ENCODE peak calls at places on chromosomes 1 and 21, in six cellular contexts. One of them, this sample, is unnamed. For H3K4me1, the result is how much of the 10 kb centered on the place peaks cover.

GRCh38 chr1:56472860-56473259 is 106.5 kb downstream of the PLPP3 start:
- DNase-seq in upper lobe of left lung: peak
- DNase-seq in stomach: no peak
- DNase-seq in spleen: no peak
- DNase-seq in transverse colon: no peak
- DNase-seq in GM23338: no peak
- DNase-seq in this sample: no peak

GRCh38 chr1:147496571-147496970 is 44.7 kb upstream of the BCL9 start:
- DNase-seq in upper lobe of left lung: no peak
- DNase-seq in stomach: peak
- DNase-seq in spleen: no peak
- DNase-seq in transverse colon: peak
- DNase-seq in GM23338: peak
- DNase-seq in this sample: no peak

GRCh38 chr1:240399381-240399780 is 212.6 kb downstream of the GREM2 start:
- DNase-seq in upper lobe of left lung: no peak
- DNase-seq in stomach: no peak
- DNase-seq in spleen: no peak
- DNase-seq in transverse colon: no peak
- DNase-seq in GM23338: no peak
- DNase-seq in this sample: no peak

GRCh38 chr1:145804235-145805045 is 19.5 kb downstream of the RNF115 start:
- DNase-seq in upper lobe of left lung: no peak
- DNase-seq in stomach: no peak
- DNase-seq in spleen: no peak
- DNase-seq in transverse colon: no peak
- DNase-seq in GM23338: no peak
- DNase-seq in this sample: no peak

GRCh38 chr1:117048431-117049133 is 11.5 kb upstream of the TTF2 start:
- DNase-seq in upper lobe of left lung: no peak
- DNase-seq in stomach: no peak
- DNase-seq in spleen: peak
- DNase-seq in transverse colon: no peak
- DNase-seq in GM23338: no peak
- DNase-seq in this sample: no peak

GRCh38 chr1:117559139-117559538 is 46.7 kb upstream of the TENT5C start:
- DNase-seq in upper lobe of left lung: no peak
- DNase-seq in stomach: no peak
- DNase-seq in spleen: no peak
- DNase-seq in transverse colon: no peak
- DNase-seq in GM23338: no peak
- DNase-seq in this sample: no peak

GRCh38 chr1:56821462-56821797 is 2.2 kb upstream of the FYB2 start:
- DNase-seq in upper lobe of left lung: no peak
- DNase-seq in stomach: no peak
- DNase-seq in spleen: no peak
- DNase-seq in transverse colon: no peak
- DNase-seq in GM23338: no peak
- DNase-seq in this sample: no peak

GRCh38 chr1:38962560-38962959 is 20.9 kb upstream of the RHBDL2 start:
- DNase-seq in upper lobe of left lung: peak
- DNase-seq in stomach: no peak
- DNase-seq in spleen: no peak
- DNase-seq in transverse colon: no peak
- DNase-seq in GM23338: no peak
- DNase-seq in this sample: no peak

GRCh38 chr1:93448292-93448982 is 519 bp downstream of the FNBP1L start:
- DNase-seq in upper lobe of left lung: peak
- DNase-seq in stomach: peak
- DNase-seq in spleen: peak
- DNase-seq in transverse colon: peak
- DNase-seq in GM23338: peak
- DNase-seq in this sample: no peak

GRCh38 chr1:237851209-237851845 is 39.4 kb downstream of the ZP4 start:
- DNase-seq in upper lobe of left lung: peak
- DNase-seq in stomach: peak
- DNase-seq in spleen: no peak
- DNase-seq in transverse colon: peak
- DNase-seq in GM23338: peak
- DNase-seq in this sample: no peak

GRCh38 chr1:39214021-39214713 is 9.7 kb downstream of the MACF1 start:
- DNase-seq in upper lobe of left lung: peak
- DNase-seq in stomach: no peak
- DNase-seq in spleen: no peak
- DNase-seq in transverse colon: no peak
- DNase-seq in GM23338: peak
- DNase-seq in this sample: no peak

GRCh38 chr1:17573518-17574041 is 34.1 kb downstream of the ARHGEF10L start:
- DNase-seq in upper lobe of left lung: no peak
- DNase-seq in stomach: no peak
- DNase-seq in spleen: no peak
- DNase-seq in transverse colon: no peak
- DNase-seq in GM23338: no peak
- DNase-seq in this sample: no peak

GRCh38 chr1:219206350-219206749 is 32.7 kb downstream of the LYPLAL1 start:
- DNase-seq in upper lobe of left lung: no peak
- DNase-seq in stomach: no peak
- DNase-seq in spleen: no peak
- DNase-seq in transverse colon: no peak
- DNase-seq in GM23338: no peak
- DNase-seq in this sample: no peak

GRCh38 chr1:93029317-93029716 is 49.8 kb upstream of the MTF2 start:
- DNase-seq in upper lobe of left lung: no peak
- DNase-seq in stomach: no peak
- DNase-seq in spleen: no peak
- DNase-seq in transverse colon: no peak
- DNase-seq in GM23338: no peak
- DNase-seq in this sample: no peak

GRCh38 chr21:26007911-26008579 is 162.5 kb downstream of the APP start:
- DNase-seq in upper lobe of left lung: no peak
- DNase-seq in stomach: no peak
- DNase-seq in spleen: no peak
- DNase-seq in transverse colon: no peak
- DNase-seq in GM23338: no peak
- DNase-seq in this sample: no peak

GRCh38 chr1:227780101-227781044 is 35.1 kb upstream of the PRSS38 start:
- DNase-seq in upper lobe of left lung: no peak
- DNase-seq in stomach: peak
- DNase-seq in spleen: peak
- DNase-seq in transverse colon: no peak
- DNase-seq in GM23338: no peak
- DNase-seq in this sample: no peak

DNA sequence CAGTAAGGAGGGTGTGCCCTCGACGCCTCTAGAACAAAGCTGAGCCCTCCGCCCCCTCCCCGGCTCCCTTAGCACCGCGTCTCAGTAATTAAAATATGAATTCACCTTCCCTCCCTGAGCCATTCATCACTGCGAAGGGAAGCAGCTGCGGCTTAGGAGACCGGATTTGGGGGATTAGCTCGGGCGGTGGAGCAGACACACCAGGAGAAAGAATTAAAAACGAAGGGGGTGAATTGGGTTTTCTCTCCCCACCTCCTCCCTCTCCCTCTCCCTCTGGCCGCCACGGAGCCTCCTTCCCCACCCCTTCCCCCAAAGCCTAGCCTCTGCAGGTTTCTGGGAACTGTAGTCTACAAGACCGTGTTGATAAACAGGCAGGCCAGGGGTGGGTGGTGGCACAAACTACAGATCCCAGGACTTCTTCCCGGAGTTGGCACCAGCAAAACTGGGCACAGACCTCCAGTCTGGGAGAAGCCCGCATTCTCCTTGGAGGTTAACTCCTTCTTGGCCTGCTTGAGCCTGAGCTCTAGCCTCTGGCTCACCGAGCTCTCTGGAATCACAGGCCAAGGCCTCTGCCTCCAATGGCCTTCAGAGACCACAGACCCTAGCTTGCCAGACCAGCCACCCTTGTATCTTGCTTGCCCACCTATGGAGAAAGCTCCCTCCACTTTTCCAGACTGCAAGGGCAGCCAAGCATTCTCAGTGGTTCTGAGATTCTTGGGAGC is 10.8 kb downstream of the BLACAT1 start:
- DNase-seq in upper lobe of left lung: peak
- DNase-seq in stomach: peak
- DNase-seq in spleen: no peak
- DNase-seq in transverse colon: peak
- DNase-seq in GM23338: peak
- DNase-seq in this sample: no peak
- H3K4me1 ChIP-seq in upper lobe of left lung: under half
- H3K4me1 ChIP-seq in stomach: half or more
- H3K4me1 ChIP-seq in spleen: under half
- H3K4me1 ChIP-seq in transverse colon: under half
- H3K4me1 ChIP-seq in GM23338: half or more
- H3K4me1 ChIP-seq in this sample: under half

DNA sequence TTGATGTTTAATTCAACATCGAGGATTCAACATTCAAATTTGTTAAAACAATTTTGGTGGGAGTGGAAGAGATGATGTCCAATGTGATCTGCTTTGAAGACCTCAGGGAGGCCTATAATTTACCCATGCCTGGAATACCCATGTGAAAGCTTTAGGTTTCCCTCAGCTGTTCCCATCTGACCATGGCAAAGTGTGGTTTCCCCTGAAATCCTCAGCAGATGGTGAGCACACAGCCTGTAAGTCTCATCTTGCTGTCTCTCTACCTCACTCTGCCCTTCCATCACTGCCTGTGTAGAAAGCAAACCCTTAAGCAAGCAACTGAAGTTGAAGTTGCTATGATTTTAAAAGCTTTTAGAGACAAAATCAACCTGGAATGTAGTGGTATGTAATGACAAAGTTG is 80.1 kb upstream of the ATF3 start:
- DNase-seq in upper lobe of left lung: no peak
- DNase-seq in stomach: no peak
- DNase-seq in spleen: no peak
- DNase-seq in transverse colon: no peak
- DNase-seq in GM23338: no peak
- DNase-seq in this sample: no peak
- TF ChIP-seq POLR2AphosphoS5 in upper lobe of left lung: no peak
- TF ChIP-seq POLR2AphosphoS5 in stomach: no peak
- TF ChIP-seq POLR2AphosphoS5 in spleen: no peak
- TF ChIP-seq POLR2AphosphoS5 in transverse colon: no peak
- TF ChIP-seq POLR2AphosphoS5 in GM23338: no peak
- TF ChIP-seq POLR2AphosphoS5 in this sample: no peak

DNA sequence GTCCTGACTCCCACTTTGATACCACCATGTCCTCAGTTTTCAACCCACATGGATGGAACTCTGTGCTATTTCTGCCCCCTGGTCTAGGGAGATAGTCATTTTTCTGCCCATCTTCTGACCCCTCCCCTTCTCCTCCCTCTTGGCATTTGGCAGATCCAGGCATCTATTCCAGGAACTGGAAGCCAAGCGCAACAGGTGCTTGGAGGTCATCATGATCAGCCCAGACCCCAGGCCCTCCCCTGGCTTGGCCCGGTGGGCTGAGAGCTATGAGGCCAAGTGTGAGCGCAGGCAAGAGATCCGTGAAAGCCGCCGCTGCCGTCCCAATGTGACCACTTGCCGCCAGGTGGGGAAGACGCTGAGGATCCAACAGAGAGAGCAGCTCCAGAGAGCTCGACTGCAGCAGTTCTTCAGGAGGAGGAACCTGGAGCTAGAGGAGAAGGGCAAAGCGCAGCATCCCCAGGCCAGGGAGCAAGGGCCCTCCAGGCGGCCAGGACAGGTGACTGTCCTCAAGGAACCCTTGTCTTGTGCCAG is 4.0 kb downstream of the TRAF3IP3 start:
- DNase-seq in upper lobe of left lung: no peak
- DNase-seq in stomach: no peak
- DNase-seq in spleen: no peak
- DNase-seq in transverse colon: no peak
- DNase-seq in GM23338: peak
- DNase-seq in this sample: no peak
- H3K4me1 ChIP-seq in upper lobe of left lung: under half
- H3K4me1 ChIP-seq in stomach: under half
- H3K4me1 ChIP-seq in spleen: half or more
- H3K4me1 ChIP-seq in transverse colon: under half
- H3K4me1 ChIP-seq in GM23338: under half
- H3K4me1 ChIP-seq in this sample: under half

DNA sequence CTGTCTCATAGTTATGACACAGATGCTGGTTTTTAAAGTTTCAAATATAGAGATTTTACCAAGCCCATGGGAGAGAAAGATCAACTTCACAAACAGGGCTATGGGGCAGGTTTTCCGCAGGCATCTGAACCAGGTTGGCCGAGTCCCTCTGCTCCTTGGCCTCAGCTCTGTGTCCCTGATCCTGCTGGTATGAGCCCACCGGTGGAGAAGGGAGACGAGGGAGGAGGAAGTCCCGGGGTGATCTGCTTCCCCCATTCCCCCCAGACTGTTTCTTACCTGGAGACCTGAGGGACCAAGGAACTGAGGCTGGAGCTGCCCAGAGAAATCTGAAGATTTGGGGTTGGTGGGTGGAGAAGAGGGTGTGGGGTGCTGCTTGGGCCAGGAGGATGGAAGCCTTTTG is 28.9 kb upstream of the BTG2 start:
- DNase-seq in upper lobe of left lung: no peak
- DNase-seq in stomach: no peak
- DNase-seq in spleen: no peak
- DNase-seq in transverse colon: no peak
- DNase-seq in GM23338: no peak
- DNase-seq in this sample: no peak
- TF ChIP-seq POLR2AphosphoS5 in upper lobe of left lung: no peak
- TF ChIP-seq POLR2AphosphoS5 in stomach: no peak
- TF ChIP-seq POLR2AphosphoS5 in spleen: no peak
- TF ChIP-seq POLR2AphosphoS5 in transverse colon: no peak
- TF ChIP-seq POLR2AphosphoS5 in GM23338: no peak
- TF ChIP-seq POLR2AphosphoS5 in this sample: no peak

DNA sequence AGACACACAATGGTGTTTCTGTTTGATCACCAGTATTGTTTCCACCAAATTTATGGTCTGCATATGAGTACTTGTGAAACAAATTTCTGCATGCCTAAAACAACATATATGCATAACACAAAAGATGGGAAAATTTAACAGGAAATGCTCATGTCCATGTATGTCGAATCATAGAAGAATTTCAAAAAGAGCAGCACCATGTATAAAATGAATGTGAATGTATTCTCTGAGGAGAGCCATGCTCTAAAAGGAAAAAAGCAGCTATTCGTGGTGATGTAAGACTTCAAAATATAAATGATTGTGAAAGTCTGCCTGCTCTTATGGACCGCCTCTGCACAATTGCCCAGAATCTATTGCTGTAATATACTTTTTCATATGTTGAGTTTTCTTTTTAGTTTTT is 66.8 kb downstream of the EPB41 start:
- DNase-seq in upper lobe of left lung: no peak
- DNase-seq in stomach: no peak
- DNase-seq in spleen: no peak
- DNase-seq in transverse colon: no peak
- DNase-seq in GM23338: no peak
- DNase-seq in this sample: no peak
- H3K4me1 ChIP-seq in upper lobe of left lung: under half
- H3K4me1 ChIP-seq in stomach: under half
- H3K4me1 ChIP-seq in spleen: under half
- H3K4me1 ChIP-seq in transverse colon: under half
- H3K4me1 ChIP-seq in GM23338: under half
- H3K4me1 ChIP-seq in this sample: under half